ENCODE peak calls at places on chromosomes 12 and 14, in eight cellular contexts. P, R, D, F, U, A, V and M are unnamed samples.

GRCh38 chr12:128682542-128683315 is 141.0 kb downstream of the SLC15A4 start:
- DNase-seq in P (no peak), R (no peak), D (no peak), F (no peak), U (no peak), A (no peak), V (no peak), M (no peak)

GRCh38 chr12:112270673-112271072 is 111.6 kb downstream of the HECTD4 start:
- DNase-seq in P (no peak), R (no peak), D (no peak), F (no peak), U (no peak), A (no peak), V (no peak), M (no peak)

GRCh38 chr14:74257988-74258704 is 18.9 kb downstream of the VSX2 start:
- DNase-seq in P (no peak), R (no peak), D (no peak), F (peak; percentile 83), U (no peak), A (no peak), V (peak; percentile 39), M (peak; percentile 25)

GRCh38 chr12:51392556-51393237 is 1.5 kb upstream of the GALNT6 start:
- DNase-seq in P (peak; percentile 59), R (no peak), D (no peak), F (peak; percentile 77), U (no peak), A (no peak), V (peak; percentile 55), M (no peak)

GRCh38 chr14:29892327-29892726 is 35.3 kb downstream of the PRKD1 start:
- DNase-seq in P (no peak), R (no peak), D (no peak), F (no peak), U (peak; percentile 34), A (no peak), V (no peak), M (no peak)

GRCh38 chr14:69259531-69260245 is at the start of gene GALNT16:
- DNase-seq in P (no peak), R (no peak), D (no peak), F (peak; percentile 90), U (peak; percentile 27), A (no peak), V (peak; percentile 71), M (peak; percentile 26)

GRCh38 chr14:61561144-61561543 is 134.2 kb upstream of the HIF1A start:
- DNase-seq in P (no peak), R (no peak), D (no peak), F (no peak), U (peak; percentile 83), A (no peak), V (peak; percentile 60), M (no peak)

GRCh38 chr12:81757731-81758325 is 1.3 kb downstream of the PPFIA2 start:
- DNase-seq in P (no peak), R (no peak), D (no peak), F (no peak), U (no peak), A (no peak), V (no peak), M (no peak)

GRCh38 chr14:74085047-74085637 is 386 bp downstream of the LIN52 start:
- DNase-seq in P (no peak), R (no peak), D (no peak), F (peak; percentile 35), U (peak; percentile 22), A (no peak), V (peak; percentile 47), M (no peak)